ENCODE peak calls at places on chromosomes 16 and 17, in eight cellular contexts. One of them, this sample, is unnamed.
A peak's percentile ranks its signal among the peaks of the same experiment; 100 is the strongest.

GRCh38 chr17:46943511-46944393 is 20.8 kb downstream of the GOSR2 start:
- DNase-seq in AG09319: no peak
- DNase-seq in stimulated activated CD4-positive, alpha-beta T cell treated with anti-CD3 and anti-CD28 coated beads, Interleukin-1b, Interleukin-23, amount 100 ng/mL, for 1 hour: no peak
- DNase-seq in caudate nucleus: no peak
- DNase-seq in HCT116: no peak
- DNase-seq in GM03348: peak; percentile 37
- DNase-seq in CMK: no peak
- DNase-seq in chondrocyte: no peak
- DNase-seq in this sample: peak; percentile 12

GRCh38 chr16:76535-77272 is 1.3 kb upstream of the MPG start:
- DNase-seq in AG09319: peak; percentile 77
- DNase-seq in stimulated activated CD4-positive, alpha-beta T cell treated with anti-CD3 and anti-CD28 coated beads, Interleukin-1b, Interleukin-23, amount 100 ng/mL, for 1 hour: no peak
- DNase-seq in caudate nucleus: no peak
- DNase-seq in HCT116: no peak
- DNase-seq in GM03348: peak; percentile 86
- DNase-seq in CMK: no peak
- DNase-seq in chondrocyte: no peak
- DNase-seq in this sample: no peak

GRCh38 chr17:82241183-82241925 is 12.5 kb downstream of the SLC16A3 start:
- DNase-seq in AG09319: no peak
- DNase-seq in stimulated activated CD4-positive, alpha-beta T cell treated with anti-CD3 and anti-CD28 coated beads, Interleukin-1b, Interleukin-23, amount 100 ng/mL, for 1 hour: no peak
- DNase-seq in caudate nucleus: no peak
- DNase-seq in HCT116: no peak
- DNase-seq in GM03348: peak; percentile 46
- DNase-seq in CMK: peak; percentile 50
- DNase-seq in chondrocyte: no peak
- DNase-seq in this sample: peak; percentile 69

GRCh38 chr16:84836234-84836647 is 16.5 kb downstream of the CRISPLD2 start:
- DNase-seq in AG09319: peak; percentile 100
- DNase-seq in stimulated activated CD4-positive, alpha-beta T cell treated with anti-CD3 and anti-CD28 coated beads, Interleukin-1b, Interleukin-23, amount 100 ng/mL, for 1 hour: no peak
- DNase-seq in caudate nucleus: no peak
- DNase-seq in HCT116: no peak
- DNase-seq in GM03348: peak; percentile 98
- DNase-seq in CMK: no peak
- DNase-seq in chondrocyte: no peak
- DNase-seq in this sample: peak; percentile 6

GRCh38 chr17:40433551-40434384 is 9.5 kb upstream of the IGFBP4 start:
- DNase-seq in AG09319: no peak
- DNase-seq in stimulated activated CD4-positive, alpha-beta T cell treated with anti-CD3 and anti-CD28 coated beads, Interleukin-1b, Interleukin-23, amount 100 ng/mL, for 1 hour: no peak
- DNase-seq in caudate nucleus: no peak
- DNase-seq in HCT116: no peak
- DNase-seq in GM03348: no peak
- DNase-seq in CMK: no peak
- DNase-seq in chondrocyte: peak; percentile 48
- DNase-seq in this sample: no peak

GRCh38 chr17:31583795-31584340 is 192.4 kb downstream of the RAB11FIP4 start:
- DNase-seq in AG09319: no peak
- DNase-seq in stimulated activated CD4-positive, alpha-beta T cell treated with anti-CD3 and anti-CD28 coated beads, Interleukin-1b, Interleukin-23, amount 100 ng/mL, for 1 hour: no peak
- DNase-seq in caudate nucleus: no peak
- DNase-seq in HCT116: no peak
- DNase-seq in GM03348: no peak
- DNase-seq in CMK: no peak
- DNase-seq in chondrocyte: no peak
- DNase-seq in this sample: no peak

GRCh38 chr16:79264237-79265104 is 336.1 kb downstream of the MAF start:
- DNase-seq in AG09319: no peak
- DNase-seq in stimulated activated CD4-positive, alpha-beta T cell treated with anti-CD3 and anti-CD28 coated beads, Interleukin-1b, Interleukin-23, amount 100 ng/mL, for 1 hour: no peak
- DNase-seq in caudate nucleus: no peak
- DNase-seq in HCT116: no peak
- DNase-seq in GM03348: no peak
- DNase-seq in CMK: no peak
- DNase-seq in chondrocyte: no peak
- DNase-seq in this sample: no peak

GRCh38 chr17:81902653-81903414 is 796 bp downstream of the NPB start:
- DNase-seq in AG09319: no peak
- DNase-seq in stimulated activated CD4-positive, alpha-beta T cell treated with anti-CD3 and anti-CD28 coated beads, Interleukin-1b, Interleukin-23, amount 100 ng/mL, for 1 hour: no peak
- DNase-seq in caudate nucleus: no peak
- DNase-seq in HCT116: no peak
- DNase-seq in GM03348: no peak
- DNase-seq in CMK: no peak
- DNase-seq in chondrocyte: no peak
- DNase-seq in this sample: no peak

GRCh38 chr17:66784621-66785364 is 50.1 kb upstream of the CACNG5 start:
- DNase-seq in AG09319: no peak
- DNase-seq in stimulated activated CD4-positive, alpha-beta T cell treated with anti-CD3 and anti-CD28 coated beads, Interleukin-1b, Interleukin-23, amount 100 ng/mL, for 1 hour: no peak
- DNase-seq in caudate nucleus: no peak
- DNase-seq in HCT116: no peak
- DNase-seq in GM03348: no peak
- DNase-seq in CMK: no peak
- DNase-seq in chondrocyte: peak; percentile 57
- DNase-seq in this sample: no peak

GRCh38 chr16:28494141-28494851 is at the start of gene APOBR:
- DNase-seq in AG09319: no peak
- DNase-seq in stimulated activated CD4-positive, alpha-beta T cell treated with anti-CD3 and anti-CD28 coated beads, Interleukin-1b, Interleukin-23, amount 100 ng/mL, for 1 hour: peak; percentile 50
- DNase-seq in caudate nucleus: no peak
- DNase-seq in HCT116: no peak
- DNase-seq in GM03348: no peak
- DNase-seq in CMK: peak; percentile 85
- DNase-seq in chondrocyte: no peak
- DNase-seq in this sample: peak; percentile 13

GRCh38 chr17:13996758-13997157 is 72.5 kb upstream of the COX10 start:
- DNase-seq in AG09319: no peak
- DNase-seq in stimulated activated CD4-positive, alpha-beta T cell treated with anti-CD3 and anti-CD28 coated beads, Interleukin-1b, Interleukin-23, amount 100 ng/mL, for 1 hour: no peak
- DNase-seq in caudate nucleus: no peak
- DNase-seq in HCT116: no peak
- DNase-seq in GM03348: no peak
- DNase-seq in CMK: no peak
- DNase-seq in chondrocyte: no peak
- DNase-seq in this sample: no peak

GRCh38 chr17:2885751-2886150 is 89.5 kb downstream of the RAP1GAP2 start:
- DNase-seq in AG09319: no peak
- DNase-seq in stimulated activated CD4-positive, alpha-beta T cell treated with anti-CD3 and anti-CD28 coated beads, Interleukin-1b, Interleukin-23, amount 100 ng/mL, for 1 hour: no peak
- DNase-seq in caudate nucleus: no peak
- DNase-seq in HCT116: no peak
- DNase-seq in GM03348: no peak
- DNase-seq in CMK: no peak
- DNase-seq in chondrocyte: no peak
- DNase-seq in this sample: no peak

GRCh38 chr16:89152831-89153700 is 18.5 kb upstream of the CDH15 start:
- DNase-seq in AG09319: no peak
- DNase-seq in stimulated activated CD4-positive, alpha-beta T cell treated with anti-CD3 and anti-CD28 coated beads, Interleukin-1b, Interleukin-23, amount 100 ng/mL, for 1 hour: no peak
- DNase-seq in caudate nucleus: no peak
- DNase-seq in HCT116: no peak
- DNase-seq in GM03348: no peak
- DNase-seq in CMK: no peak
- DNase-seq in chondrocyte: no peak
- DNase-seq in this sample: no peak

GRCh38 chr17:32590974-32591373 is 104.2 kb downstream of the CDK5R1 start:
- DNase-seq in AG09319: no peak
- DNase-seq in stimulated activated CD4-positive, alpha-beta T cell treated with anti-CD3 and anti-CD28 coated beads, Interleukin-1b, Interleukin-23, amount 100 ng/mL, for 1 hour: no peak
- DNase-seq in caudate nucleus: no peak
- DNase-seq in HCT116: no peak
- DNase-seq in GM03348: no peak
- DNase-seq in CMK: no peak
- DNase-seq in chondrocyte: no peak
- DNase-seq in this sample: no peak

GRCh38 chr16:71927787-71928186 is 32.5 kb downstream of the IST1 start:
- DNase-seq in AG09319: no peak
- DNase-seq in stimulated activated CD4-positive, alpha-beta T cell treated with anti-CD3 and anti-CD28 coated beads, Interleukin-1b, Interleukin-23, amount 100 ng/mL, for 1 hour: no peak
- DNase-seq in caudate nucleus: no peak
- DNase-seq in HCT116: no peak
- DNase-seq in GM03348: no peak
- DNase-seq in CMK: no peak
- DNase-seq in chondrocyte: no peak
- DNase-seq in this sample: no peak

GRCh38 chr17:32355649-32356377 is 5.9 kb downstream of the ZNF207 start:
- DNase-seq in AG09319: no peak
- DNase-seq in stimulated activated CD4-positive, alpha-beta T cell treated with anti-CD3 and anti-CD28 coated beads, Interleukin-1b, Interleukin-23, amount 100 ng/mL, for 1 hour: no peak
- DNase-seq in caudate nucleus: no peak
- DNase-seq in HCT116: no peak
- DNase-seq in GM03348: no peak
- DNase-seq in CMK: no peak
- DNase-seq in chondrocyte: no peak
- DNase-seq in this sample: no peak

GRCh38 chr17:292531-293382 is 59.9 kb downstream of the RPH3AL start:
- DNase-seq in AG09319: no peak
- DNase-seq in stimulated activated CD4-positive, alpha-beta T cell treated with anti-CD3 and anti-CD28 coated beads, Interleukin-1b, Interleukin-23, amount 100 ng/mL, for 1 hour: no peak
- DNase-seq in caudate nucleus: no peak
- DNase-seq in HCT116: no peak
- DNase-seq in GM03348: no peak
- DNase-seq in CMK: no peak
- DNase-seq in chondrocyte: peak; percentile 63
- DNase-seq in this sample: no peak

GRCh38 chr16:31427441-31428276 is 501 bp downstream of the COX6A2 start:
- DNase-seq in AG09319: no peak
- DNase-seq in stimulated activated CD4-positive, alpha-beta T cell treated with anti-CD3 and anti-CD28 coated beads, Interleukin-1b, Interleukin-23, amount 100 ng/mL, for 1 hour: peak; percentile 50
- DNase-seq in caudate nucleus: no peak
- DNase-seq in HCT116: no peak
- DNase-seq in GM03348: peak; percentile 95
- DNase-seq in CMK: no peak
- DNase-seq in chondrocyte: peak; percentile 94
- DNase-seq in this sample: peak; percentile 36

GRCh38 chr16:27740496-27741201 is 190.7 kb downstream of the KATNIP start:
- DNase-seq in AG09319: no peak
- DNase-seq in stimulated activated CD4-positive, alpha-beta T cell treated with anti-CD3 and anti-CD28 coated beads, Interleukin-1b, Interleukin-23, amount 100 ng/mL, for 1 hour: no peak
- DNase-seq in caudate nucleus: no peak
- DNase-seq in HCT116: no peak
- DNase-seq in GM03348: no peak
- DNase-seq in CMK: no peak
- DNase-seq in chondrocyte: no peak
- DNase-seq in this sample: no peak

GRCh38 chr16:66894948-66895696 is 14.8 kb downstream of the PDP2 start:
- DNase-seq in AG09319: peak; percentile 58
- DNase-seq in stimulated activated CD4-positive, alpha-beta T cell treated with anti-CD3 and anti-CD28 coated beads, Interleukin-1b, Interleukin-23, amount 100 ng/mL, for 1 hour: peak; percentile 18
- DNase-seq in caudate nucleus: peak; percentile 7
- DNase-seq in HCT116: peak; percentile 45
- DNase-seq in GM03348: peak; percentile 82
- DNase-seq in CMK: no peak
- DNase-seq in chondrocyte: no peak
- DNase-seq in this sample: peak; percentile 42

GRCh38 chr16:69703638-69704037 is 22.7 kb downstream of the NQO1 start:
- DNase-seq in AG09319: no peak
- DNase-seq in stimulated activated CD4-positive, alpha-beta T cell treated with anti-CD3 and anti-CD28 coated beads, Interleukin-1b, Interleukin-23, amount 100 ng/mL, for 1 hour: no peak
- DNase-seq in caudate nucleus: no peak
- DNase-seq in HCT116: no peak
- DNase-seq in GM03348: peak; percentile 47
- DNase-seq in CMK: no peak
- DNase-seq in chondrocyte: no peak
- DNase-seq in this sample: no peak

GRCh38 chr16:50866806-50867205 is 124.9 kb downstream of the CYLD start:
- DNase-seq in AG09319: no peak
- DNase-seq in stimulated activated CD4-positive, alpha-beta T cell treated with anti-CD3 and anti-CD28 coated beads, Interleukin-1b, Interleukin-23, amount 100 ng/mL, for 1 hour: no peak
- DNase-seq in caudate nucleus: no peak
- DNase-seq in HCT116: no peak
- DNase-seq in GM03348: no peak
- DNase-seq in CMK: no peak
- DNase-seq in chondrocyte: no peak
- DNase-seq in this sample: no peak

This sample was measured in hypothalamus.